ENCODE peak calls at places on chromosomes 3 and 15, in nine cellular contexts. One of them, this sample, is unnamed.

GRCh38 chr15:82764740-82765139 is 41.1 kb downstream of the FSD2 start:
- DNase-seq in GM12878: no peak
- DNase-seq in sigmoid colon: no peak
- DNase-seq in esophagus muscularis mucosa: no peak
- DNase-seq in transverse colon: no peak
- DNase-seq in SK-N-SH: no peak
- DNase-seq in suprapubic skin: no peak
- DNase-seq in endothelial cell of umbilical vein: no peak
- DNase-seq in stomach: no peak
- DNase-seq in this sample: no peak

GRCh38 chr15:60426870-60427528 is 29.2 kb upstream of the ANXA2 start:
- DNase-seq in stomach: no peak
- DNase-seq in suprapubic skin: no peak
- DNase-seq in transverse colon: no peak
- DNase-seq in sigmoid colon: no peak
- DNase-seq in esophagus muscularis mucosa: no peak
- DNase-seq in endothelial cell of umbilical vein: peak; percentile 26
- DNase-seq in GM12878: no peak
- DNase-seq in SK-N-SH: no peak
- DNase-seq in this sample: no peak

GRCh38 chr3:105785790-105786189 is 83.0 kb downstream of the CBLB start:
- DNase-seq in suprapubic skin: no peak
- DNase-seq in transverse colon: no peak
- DNase-seq in esophagus muscularis mucosa: no peak
- DNase-seq in SK-N-SH: no peak
- DNase-seq in sigmoid colon: no peak
- DNase-seq in stomach: no peak
- DNase-seq in endothelial cell of umbilical vein: no peak
- DNase-seq in GM12878: no peak
- DNase-seq in this sample: no peak

GRCh38 chr15:91867581-91868026 is 14.1 kb downstream of the SLCO3A1 start:
- DNase-seq in SK-N-SH: peak; percentile 29
- DNase-seq in suprapubic skin: peak; percentile 86
- DNase-seq in endothelial cell of umbilical vein: no peak
- DNase-seq in GM12878: no peak
- DNase-seq in esophagus muscularis mucosa: no peak
- DNase-seq in stomach: peak; percentile 81
- DNase-seq in sigmoid colon: peak; percentile 91
- DNase-seq in transverse colon: peak; percentile 85
- DNase-seq in this sample: peak; percentile 83

GRCh38 chr3:150183619-150184425 is 213.1 kb upstream of the PFN2 start:
- DNase-seq in sigmoid colon: peak; percentile 84
- DNase-seq in transverse colon: peak; percentile 53
- DNase-seq in esophagus muscularis mucosa: peak; percentile 93
- DNase-seq in endothelial cell of umbilical vein: peak; percentile 80
- DNase-seq in stomach: peak; percentile 61
- DNase-seq in suprapubic skin: peak; percentile 69
- DNase-seq in SK-N-SH: peak; percentile 63
- DNase-seq in GM12878: peak; percentile 37
- DNase-seq in this sample: peak; percentile 80

GRCh38 chr3:154214320-154214719 is 93.1 kb downstream of the ARHGEF26 start:
- DNase-seq in stomach: no peak
- DNase-seq in GM12878: no peak
- DNase-seq in suprapubic skin: no peak
- DNase-seq in esophagus muscularis mucosa: no peak
- DNase-seq in SK-N-SH: no peak
- DNase-seq in transverse colon: no peak
- DNase-seq in endothelial cell of umbilical vein: no peak
- DNase-seq in sigmoid colon: no peak
- DNase-seq in this sample: no peak

GRCh38 chr3:112498916-112499315 is 356 bp downstream of the BTLA start:
- DNase-seq in GM12878: no peak
- DNase-seq in SK-N-SH: no peak
- DNase-seq in transverse colon: no peak
- DNase-seq in stomach: no peak
- DNase-seq in sigmoid colon: no peak
- DNase-seq in esophagus muscularis mucosa: no peak
- DNase-seq in endothelial cell of umbilical vein: no peak
- DNase-seq in suprapubic skin: no peak
- DNase-seq in this sample: no peak

GRCh38 chr3:150589759-150590158 is 13.4 kb upstream of the SELENOT start:
- DNase-seq in transverse colon: no peak
- DNase-seq in suprapubic skin: no peak
- DNase-seq in endothelial cell of umbilical vein: no peak
- DNase-seq in GM12878: no peak
- DNase-seq in esophagus muscularis mucosa: no peak
- DNase-seq in SK-N-SH: no peak
- DNase-seq in sigmoid colon: no peak
- DNase-seq in stomach: no peak
- DNase-seq in this sample: no peak

GRCh38 chr3:65170357-65171090 is 482.7 kb upstream of the ADAMTS9 start:
- DNase-seq in suprapubic skin: peak; percentile 89
- DNase-seq in transverse colon: peak; percentile 76
- DNase-seq in SK-N-SH: peak; percentile 43
- DNase-seq in GM12878: no peak
- DNase-seq in esophagus muscularis mucosa: peak; percentile 95
- DNase-seq in endothelial cell of umbilical vein: peak; percentile 59
- DNase-seq in stomach: peak; percentile 52
- DNase-seq in sigmoid colon: peak; percentile 98
- DNase-seq in this sample: no peak

GRCh38 chr15:26841514-26841913 is 25.3 kb upstream of the GABRA5 start:
- DNase-seq in transverse colon: no peak
- DNase-seq in sigmoid colon: no peak
- DNase-seq in suprapubic skin: no peak
- DNase-seq in GM12878: no peak
- DNase-seq in stomach: no peak
- DNase-seq in SK-N-SH: no peak
- DNase-seq in endothelial cell of umbilical vein: no peak
- DNase-seq in esophagus muscularis mucosa: no peak
- DNase-seq in this sample: no peak

GRCh38 chr3:154758109-154758868 is 321.8 kb upstream of the MME start:
- DNase-seq in suprapubic skin: no peak
- DNase-seq in SK-N-SH: peak; percentile 19
- DNase-seq in esophagus muscularis mucosa: no peak
- DNase-seq in stomach: no peak
- DNase-seq in endothelial cell of umbilical vein: peak; percentile 11
- DNase-seq in transverse colon: no peak
- DNase-seq in sigmoid colon: no peak
- DNase-seq in GM12878: no peak
- DNase-seq in this sample: no peak

GRCh38 chr3:181622365-181622764 is 89.4 kb upstream of the SOX2 start:
- DNase-seq in endothelial cell of umbilical vein: peak; percentile 90
- DNase-seq in transverse colon: no peak
- DNase-seq in suprapubic skin: no peak
- DNase-seq in GM12878: no peak
- DNase-seq in SK-N-SH: no peak
- DNase-seq in esophagus muscularis mucosa: no peak
- DNase-seq in sigmoid colon: no peak
- DNase-seq in stomach: no peak
- DNase-seq in this sample: no peak

GRCh38 chr15:27757050-27757449 is 342.1 kb downstream of the OCA2 start:
- DNase-seq in transverse colon: no peak
- DNase-seq in suprapubic skin: no peak
- DNase-seq in GM12878: no peak
- DNase-seq in endothelial cell of umbilical vein: no peak
- DNase-seq in stomach: no peak
- DNase-seq in SK-N-SH: no peak
- DNase-seq in esophagus muscularis mucosa: peak; percentile 24
- DNase-seq in sigmoid colon: no peak
- DNase-seq in this sample: no peak

GRCh38 chr15:72688697-72689096 is 2.7 kb downstream of the BBS4 start:
- DNase-seq in GM12878: no peak
- DNase-seq in endothelial cell of umbilical vein: no peak
- DNase-seq in sigmoid colon: no peak
- DNase-seq in SK-N-SH: no peak
- DNase-seq in stomach: no peak
- DNase-seq in transverse colon: no peak
- DNase-seq in esophagus muscularis mucosa: no peak
- DNase-seq in suprapubic skin: no peak
- DNase-seq in this sample: no peak

GRCh38 chr3:30681276-30682211 is 75.1 kb downstream of the TGFBR2 start:
- DNase-seq in stomach: no peak
- DNase-seq in esophagus muscularis mucosa: no peak
- DNase-seq in GM12878: no peak
- DNase-seq in SK-N-SH: peak; percentile 65
- DNase-seq in sigmoid colon: peak; percentile 84
- DNase-seq in endothelial cell of umbilical vein: peak; percentile 99
- DNase-seq in transverse colon: no peak
- DNase-seq in suprapubic skin: no peak
- DNase-seq in this sample: peak; percentile 86

GRCh38 chr15:98403569-98403968 is 244.8 kb upstream of the IGF1R start:
- DNase-seq in endothelial cell of umbilical vein: no peak
- DNase-seq in SK-N-SH: no peak
- DNase-seq in suprapubic skin: peak; percentile 33
- DNase-seq in sigmoid colon: no peak
- DNase-seq in stomach: no peak
- DNase-seq in GM12878: no peak
- DNase-seq in transverse colon: no peak
- DNase-seq in esophagus muscularis mucosa: no peak
- DNase-seq in this sample: no peak

GRCh38 chr3:50373146-50373864 is 14.0 kb upstream of the TMEM115 start:
- DNase-seq in sigmoid colon: no peak
- DNase-seq in suprapubic skin: no peak
- DNase-seq in GM12878: no peak
- DNase-seq in endothelial cell of umbilical vein: no peak
- DNase-seq in SK-N-SH: no peak
- DNase-seq in stomach: no peak
- DNase-seq in transverse colon: no peak
- DNase-seq in esophagus muscularis mucosa: no peak
- DNase-seq in this sample: no peak

GRCh38 chr3:194971965-194972364 is 286.3 kb downstream of the FAM43A start:
- DNase-seq in esophagus muscularis mucosa: peak; percentile 55
- DNase-seq in GM12878: no peak
- DNase-seq in sigmoid colon: no peak
- DNase-seq in SK-N-SH: no peak
- DNase-seq in endothelial cell of umbilical vein: no peak
- DNase-seq in transverse colon: no peak
- DNase-seq in stomach: no peak
- DNase-seq in suprapubic skin: no peak
- DNase-seq in this sample: no peak

GRCh38 chr3:140470962-140471361 is 206.9 kb upstream of the TRIM42 start:
- DNase-seq in SK-N-SH: peak; percentile 17
- DNase-seq in transverse colon: no peak
- DNase-seq in stomach: no peak
- DNase-seq in esophagus muscularis mucosa: no peak
- DNase-seq in GM12878: no peak
- DNase-seq in suprapubic skin: no peak
- DNase-seq in endothelial cell of umbilical vein: no peak
- DNase-seq in sigmoid colon: no peak
- DNase-seq in this sample: no peak

GRCh38 chr3:40672861-40673260 is 148.1 kb downstream of the ZNF621 start:
- DNase-seq in SK-N-SH: no peak
- DNase-seq in stomach: no peak
- DNase-seq in transverse colon: no peak
- DNase-seq in suprapubic skin: no peak
- DNase-seq in esophagus muscularis mucosa: no peak
- DNase-seq in sigmoid colon: no peak
- DNase-seq in endothelial cell of umbilical vein: no peak
- DNase-seq in GM12878: no peak
- DNase-seq in this sample: no peak

GRCh38 chr3:132268956-132269355 is 48.3 kb upstream of the ACP3 start:
- DNase-seq in stomach: no peak
- DNase-seq in endothelial cell of umbilical vein: peak; percentile 10
- DNase-seq in sigmoid colon: no peak
- DNase-seq in esophagus muscularis mucosa: no peak
- DNase-seq in transverse colon: no peak
- DNase-seq in GM12878: no peak
- DNase-seq in SK-N-SH: no peak
- DNase-seq in suprapubic skin: no peak
- DNase-seq in this sample: no peak

DNA sequence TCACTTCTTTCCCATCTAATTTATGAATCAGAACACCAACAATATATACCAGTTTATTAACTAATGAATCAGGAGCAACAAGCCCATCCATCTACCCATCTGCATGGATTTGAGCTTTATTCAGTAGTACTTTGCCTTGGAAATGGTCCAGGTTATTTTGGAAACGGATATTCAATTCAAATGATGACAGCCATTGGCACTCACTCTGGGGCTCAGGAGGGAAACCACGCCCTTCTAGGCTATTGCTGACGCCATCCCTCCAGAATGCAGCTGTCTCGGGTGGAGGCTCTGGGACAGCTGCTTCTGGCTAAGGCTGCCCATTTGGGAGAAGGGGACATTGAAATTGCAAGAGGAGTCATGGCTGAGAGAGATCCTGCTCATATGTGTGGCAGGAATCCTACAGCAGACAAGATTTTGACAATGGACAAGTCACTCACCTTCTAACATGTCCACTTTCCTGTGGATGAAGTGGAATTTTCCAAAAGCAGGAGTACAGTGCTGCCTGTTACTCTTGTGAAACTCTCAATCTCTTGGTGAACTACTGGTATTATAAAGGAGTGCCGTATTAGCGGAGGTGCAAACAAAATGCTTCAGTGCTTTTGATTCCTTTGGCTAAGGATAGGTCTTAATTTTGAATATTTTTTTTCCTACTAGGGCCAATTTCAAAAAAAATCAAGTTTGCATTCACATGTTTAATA is 29.3 kb upstream of the TRAK1 start:
- DNase-seq in transverse colon: peak; percentile 72
- DNase-seq in esophagus muscularis mucosa: no peak
- DNase-seq in sigmoid colon: peak; percentile 92
- DNase-seq in suprapubic skin: peak; percentile 89
- DNase-seq in endothelial cell of umbilical vein: peak; percentile 90
- DNase-seq in SK-N-SH: no peak
- DNase-seq in stomach: peak; percentile 38
- DNase-seq in GM12878: no peak
- DNase-seq in this sample: no peak
- TF ChIP-seq POLR2AphosphoS5 in transverse colon: peak; percentile 9
- TF ChIP-seq POLR2AphosphoS5 in esophagus muscularis mucosa: peak; percentile 90
- TF ChIP-seq POLR2AphosphoS5 in sigmoid colon: no peak
- TF ChIP-seq POLR2AphosphoS5 in suprapubic skin: peak; percentile 92
- TF ChIP-seq POLR2AphosphoS5 in endothelial cell of umbilical vein: peak; percentile 44
- TF ChIP-seq POLR2AphosphoS5 in SK-N-SH: peak; percentile 18
- TF ChIP-seq POLR2AphosphoS5 in stomach: peak; percentile 53
- TF ChIP-seq POLR2AphosphoS5 in GM12878: no peak
- TF ChIP-seq POLR2AphosphoS5 in this sample: peak; percentile 84

GRCh38 chr15:36791849-36792618 is 212.6 kb downstream of the CDIN1 start:
- DNase-seq in esophagus muscularis mucosa: no peak
- DNase-seq in GM12878: no peak
- DNase-seq in endothelial cell of umbilical vein: no peak
- DNase-seq in SK-N-SH: no peak
- DNase-seq in suprapubic skin: no peak
- DNase-seq in sigmoid colon: peak; percentile 69
- DNase-seq in stomach: no peak
- DNase-seq in transverse colon: no peak
- DNase-seq in this sample: no peak
- H3K27ac ChIP-seq in esophagus muscularis mucosa: peak overlapping the region; percentile 55
- H3K27ac ChIP-seq in GM12878: no peak overlapping the region
- H3K27ac ChIP-seq in endothelial cell of umbilical vein: no peak overlapping the region
- H3K27ac ChIP-seq in SK-N-SH: no peak overlapping the region
- H3K27ac ChIP-seq in suprapubic skin: no peak overlapping the region
- H3K27ac ChIP-seq in sigmoid colon: peak overlapping the region; percentile 62
- H3K27ac ChIP-seq in stomach: peak overlapping the region; percentile 16
- H3K27ac ChIP-seq in transverse colon: peak overlapping the region; percentile 12
- H3K27ac ChIP-seq in this sample: no peak overlapping the region

GRCh38 chr15:51499379-51499976 is 123.1 kb downstream of the DMXL2 start:
- DNase-seq in transverse colon: no peak
- DNase-seq in endothelial cell of umbilical vein: peak; percentile 59
- DNase-seq in suprapubic skin: no peak
- DNase-seq in stomach: no peak
- DNase-seq in sigmoid colon: no peak
- DNase-seq in GM12878: no peak
- DNase-seq in SK-N-SH: peak; percentile 20
- DNase-seq in esophagus muscularis mucosa: no peak
- DNase-seq in this sample: no peak
- H3K9me3 ChIP-seq in transverse colon: no peaks in the 10 kb centered on the region
- H3K9me3 ChIP-seq in endothelial cell of umbilical vein: no peaks in the 10 kb centered on the region
- H3K9me3 ChIP-seq in suprapubic skin: no peaks in the 10 kb centered on the region
- H3K9me3 ChIP-seq in stomach: no peaks in the 10 kb centered on the region
- H3K9me3 ChIP-seq in sigmoid colon: no peaks in the 10 kb centered on the region
- H3K9me3 ChIP-seq in GM12878: no peaks in the 10 kb centered on the region
- H3K9me3 ChIP-seq in SK-N-SH: no peaks in the 10 kb centered on the region
- H3K9me3 ChIP-seq in esophagus muscularis mucosa: no peaks in the 10 kb centered on the region
- H3K9me3 ChIP-seq in this sample: no peaks in the 10 kb centered on the region

GRCh38 chr3:177460100-177460499 is 262.8 kb upstream of the TBL1XR1 start:
- DNase-seq in stomach: no peak
- DNase-seq in GM12878: no peak
- DNase-seq in sigmoid colon: no peak
- DNase-seq in transverse colon: no peak
- DNase-seq in endothelial cell of umbilical vein: no peak
- DNase-seq in SK-N-SH: no peak
- DNase-seq in esophagus muscularis mucosa: no peak
- DNase-seq in suprapubic skin: no peak
- DNase-seq in this sample: no peak
- TF ChIP-seq POLR2AphosphoS5 in stomach: no peak
- TF ChIP-seq POLR2AphosphoS5 in GM12878: no peak
- TF ChIP-seq POLR2AphosphoS5 in sigmoid colon: no peak
- TF ChIP-seq POLR2AphosphoS5 in transverse colon: no peak
- TF ChIP-seq POLR2AphosphoS5 in endothelial cell of umbilical vein: no peak
- TF ChIP-seq POLR2AphosphoS5 in SK-N-SH: no peak
- TF ChIP-seq POLR2AphosphoS5 in esophagus muscularis mucosa: no peak
- TF ChIP-seq POLR2AphosphoS5 in suprapubic skin: no peak
- TF ChIP-seq POLR2AphosphoS5 in this sample: no peak